ENCODE peak calls at places on chromosome 6, in ten cellular contexts. O is adrenal gland; E is T-helper 1 cell; X is stimulated activated naive B cell treated with anti-CD40 and anti-IgM and Interleukin-4, amounts not matched to agents 10 μg/mL and 1 μg/mL and 100 μg/mL, for 72 hours; I is right cardiac atrium; G is NCI-H446; U is DMS153; L is transverse colon; N is activated CD8-positive, alpha-beta memory T cell treated with anti-CD3 and anti-CD28 coated beads, Interleukin-2, amount 10 ng/mL, durations not matched to agents 7 days and 5 days; D is stimulated activated CD4-positive, alpha-beta T cell treated with anti-CD3 and anti-CD28 coated beads, Interleukin-4, amount 100 ng/mL, for 1 hour. M is an unnamed sample.
A peak's percentile ranks its signal among the peaks of the same experiment; 100 is the strongest.

GRCh38 chr6:28553384-28553985 is 27.8 kb downstream of the GPX5 start:
- DNase-seq in N (no peak), U (no peak), E (no peak), D (no peak), O (no peak), G (no peak), L (no peak), X (no peak), I (no peak), M (no peak)

GRCh38 chr6:28695671-28696537 is 170.2 kb downstream of the GPX5 start:
- DNase-seq in X (no peak), O (no peak), D (no peak), N (no peak), I (no peak), E (no peak), U (no peak), L (no peak), G (peak; percentile 13), M (no peak)

GRCh38 chr6:153839992-153840603 is 198.9 kb upstream of the OPRM1 start:
- DNase-seq in D (no peak), L (no peak), N (no peak), O (no peak), G (no peak), X (no peak), I (no peak), E (no peak), U (no peak), M (no peak)

GRCh38 chr6:116530436-116530835 is 15.0 kb downstream of the TRAPPC3L start:
- DNase-seq in G (no peak), N (no peak), I (no peak), X (no peak), U (peak; percentile 91), E (no peak), L (no peak), O (no peak), D (no peak), M (no peak)

GRCh38 chr6:130547723-130548122 is 181.9 kb downstream of the TMEM200A start:
- DNase-seq in O (no peak), E (no peak), L (no peak), X (no peak), U (no peak), G (no peak), D (no peak), I (no peak), N (no peak), M (no peak)

GRCh38 chr6:149925253-149925973 is 2.5 kb upstream of the RAET1G start:
- DNase-seq in E (no peak), U (no peak), N (peak; percentile 41), X (no peak), L (peak; percentile 42), I (peak; percentile 48), O (no peak), G (no peak), D (no peak), M (no peak)

GRCh38 chr6:88538130-88538706 is 372.1 kb upstream of the CNR1 start:
- DNase-seq in X (no peak), G (no peak), N (no peak), L (no peak), U (no peak), E (no peak), O (no peak), D (no peak), I (no peak), M (no peak)

GRCh38 chr6:1729752-1730140 is 120.0 kb downstream of the FOXC1 start:
- DNase-seq in U (no peak), E (no peak), O (no peak), X (no peak), I (no peak), D (no peak), L (no peak), N (no peak), G (no peak), M (no peak)

GRCh38 chr6:18139935-18140621 is 14.8 kb downstream of the TPMT start:
- DNase-seq in N (no peak), E (no peak), U (no peak), X (no peak), I (no peak), D (no peak), O (no peak), G (no peak), L (peak; percentile 55), M (no peak)

GRCh38 chr6:39599996-39600395 is 125.2 kb downstream of the KIF6 start:
- DNase-seq in D (no peak), G (peak; percentile 79), X (no peak), O (no peak), U (no peak), E (no peak), I (no peak), N (no peak), L (no peak), M (no peak)

GRCh38 chr6:7644394-7644793 is 54.4 kb downstream of the SNRNP48 start:
- DNase-seq in L (peak; percentile 16), I (no peak), D (no peak), N (no peak), E (no peak), O (no peak), G (no peak), U (no peak), X (no peak), M (no peak)

GRCh38 chr6:168905451-168906090 is 348.1 kb downstream of the THBS2 start:
- DNase-seq in L (no peak), O (no peak), X (no peak), N (no peak), E (no peak), D (no peak), I (no peak), G (no peak), U (no peak), M (no peak)

GRCh38 chr6:130434174-130434873 is 68.5 kb downstream of the TMEM200A start:
- DNase-seq in I (no peak), O (no peak), G (no peak), X (no peak), E (no peak), L (no peak), N (no peak), U (no peak), D (no peak), M (no peak)

M was measured in Peyer's patch.